ENCODE peak calls at places on chromosome 11, in ten cellular contexts. P, G, O, Q, F, T, X, M, A and J are unnamed samples.

GRCh38 chr11:33402066-33402465 is 144.9 kb downstream of the HIPK3 start:
- DNase-seq in G (no peak), M (no peak), P (no peak), A (no peak), Q (no peak), X (no peak), O (no peak), F (no peak), T (no peak), J (no peak)

GRCh38 chr11:34926831-34927132 is 10.4 kb downstream of the PDHX start:
- DNase-seq in F (no peak), M (no peak), T (no peak), G (no peak), O (no peak), Q (peak), X (no peak), A (no peak), P (peak), J (no peak)

GRCh38 chr11:17607572-17608570 is 60.8 kb downstream of the OTOG start:
- DNase-seq in O (no peak), P (no peak), M (no peak), Q (no peak), X (no peak), T (no peak), G (no peak), A (no peak), F (no peak), J (no peak)

GRCh38 chr11:69394234-69394891 is 87.1 kb upstream of the LINC01488 start:
- DNase-seq in A (no peak), O (no peak), P (no peak), X (no peak), Q (no peak), F (no peak), M (no peak), G (no peak), T (no peak), J (no peak)

GRCh38 chr11:134008593-134008992 is 51.8 kb upstream of the IGSF9B start:
- DNase-seq in G (no peak), T (no peak), F (no peak), M (no peak), Q (no peak), P (no peak), A (no peak), X (no peak), O (peak), J (no peak)

GRCh38 chr11:117185739-117186430 is 7.3 kb downstream of the SIDT2 start:
- DNase-seq in M (no peak), X (no peak), Q (no peak), P (no peak), A (peak), T (peak), G (no peak), O (no peak), F (no peak), J (peak)

GRCh38 chr11:61715877-61716276 is 35.7 kb downstream of the DAGLA start:
- DNase-seq in M (no peak), O (no peak), G (no peak), Q (no peak), A (no peak), F (no peak), T (no peak), P (no peak), X (no peak), J (no peak)

GRCh38 chr11:78791964-78792363 is 217.3 kb upstream of the NARS2 start:
- DNase-seq in P (peak), G (no peak), X (no peak), M (no peak), A (no peak), T (no peak), F (no peak), Q (no peak), O (no peak), J (no peak)

GRCh38 chr11:61675826-61676225 is 4.4 kb upstream of the DAGLA start:
- DNase-seq in T (no peak), M (no peak), F (no peak), A (no peak), O (no peak), P (peak), Q (no peak), X (no peak), G (no peak), J (no peak)

GRCh38 chr11:120774591-120775386 is 249.1 kb upstream of the TBCEL start:
- DNase-seq in M (no peak), X (no peak), O (no peak), Q (no peak), G (no peak), A (no peak), P (no peak), F (no peak), T (no peak), J (no peak)

GRCh38 chr11:46363031-46363407 is 15.8 kb downstream of the DGKZ start:
- DNase-seq in P (peak), F (no peak), A (peak), Q (peak), O (peak), X (no peak), M (no peak), T (peak), G (no peak), J (no peak)

GRCh38 chr11:10540546-10540914 is 457 bp downstream of the RNF141 start:
- DNase-seq in T (peak), A (peak), Q (peak), F (no peak), M (no peak), X (no peak), O (no peak), P (peak), G (no peak), J (peak)

GRCh38 chr11:128891912-128892398 is 799 bp downstream of the KCNJ5 start:
- DNase-seq in F (no peak), O (no peak), P (no peak), T (peak), Q (no peak), G (no peak), M (no peak), A (no peak), X (no peak), J (no peak)

GRCh38 chr11:128116447-128117240 is 470.7 kb downstream of the ETS1 start:
- DNase-seq in X (no peak), A (no peak), Q (no peak), G (peak), F (no peak), P (no peak), T (no peak), M (no peak), O (no peak), J (no peak)

GRCh38 chr11:33324211-33324985 is 67.2 kb downstream of the HIPK3 start:
- DNase-seq in A (no peak), Q (no peak), O (no peak), G (no peak), X (no peak), F (no peak), M (no peak), T (no peak), P (no peak), J (no peak)

GRCh38 chr11:66478823-66479740 is 1.2 kb upstream of the DPP3 start:
- DNase-seq in O (peak), A (peak), Q (peak), P (peak), X (no peak), F (peak), T (peak), M (no peak), G (peak), J (no peak)

GRCh38 chr11:17410606-17411379 is 22.3 kb upstream of the KCNJ11 start:
- DNase-seq in X (no peak), M (no peak), G (no peak), T (peak), Q (no peak), F (no peak), O (no peak), A (no peak), P (no peak), J (no peak)

GRCh38 chr11:64723117-64723906 is at the start of gene NRXN2:
- DNase-seq in M (peak), X (no peak), T (peak), Q (peak), F (peak), O (peak), P (peak), A (peak), G (peak), J (no peak)

GRCh38 chr11:86627776-86628455 is 44.5 kb downstream of the ME3 start:
- DNase-seq in T (no peak), M (no peak), A (no peak), G (no peak), O (no peak), X (no peak), Q (no peak), F (no peak), P (no peak), J (no peak)

GRCh38 chr11:72736452-72737069 is 15.6 kb downstream of the ARAP1 start:
- DNase-seq in P (peak), T (peak), X (no peak), M (no peak), O (no peak), A (no peak), Q (peak), F (peak), G (no peak), J (no peak)

GRCh38 chr11:232783-233565 is 3.2 kb downstream of the SIRT3 start:
- DNase-seq in M (no peak), F (no peak), T (no peak), Q (no peak), P (no peak), O (no peak), G (no peak), A (peak), X (no peak), J (no peak)

GRCh38 chr11:240315-240714 is 3.5 kb downstream of the PSMD13 start:
- DNase-seq in A (no peak), M (no peak), G (no peak), T (no peak), Q (no peak), O (no peak), X (no peak), F (no peak), P (no peak), J (no peak)

GRCh38 chr11:236774-237767 is at the start of gene PSMD13:
- DNase-seq in Q (peak), M (peak), X (peak), G (peak), O (peak), F (peak), T (peak), A (peak), P (peak), J (peak)

GRCh38 chr11:235180-235997 is 753 bp downstream of the SIRT3 start:
- DNase-seq in O (no peak), X (no peak), Q (peak), F (peak), G (no peak), P (peak), A (peak), T (no peak), M (no peak), J (no peak)

GRCh38 chr11:235998-236773 is at the start of gene SIRT3:
- DNase-seq in P (peak), F (peak), G (peak), Q (peak), A (peak), M (peak), O (peak), T (peak), X (peak), J (peak)
- TF ChIP-seq CTCF in P (peak), F (no peak), G (no peak), Q (no peak), A (peak), M (peak), O (no peak), T (peak), X (no peak), J (no peak)

GRCh38 chr11:3052109-3052479 is 5.1 kb downstream of the CARS1 start:
- DNase-seq in P (no peak), X (no peak), F (peak), G (no peak), M (no peak), Q (no peak), A (no peak), O (no peak), T (no peak), J (no peak)

GRCh38 chr11:3052567-3052966 is 4.7 kb downstream of the CARS1 start:
- DNase-seq in X (no peak), O (no peak), T (no peak), G (no peak), F (no peak), M (no peak), A (no peak), Q (no peak), P (no peak), J (no peak)

GRCh38 chr11:3049430-3050243 is 7.6 kb downstream of the CARS1 start:
- DNase-seq in A (peak), P (peak), O (peak), G (no peak), T (peak), F (peak), Q (peak), M (peak), X (peak), J (peak)

GRCh38 chr11:3050386-3051325 is 6.6 kb downstream of the CARS1 start:
- DNase-seq in P (no peak), T (no peak), A (no peak), X (no peak), M (no peak), G (no peak), O (no peak), F (no peak), Q (no peak), J (no peak)

DNA sequence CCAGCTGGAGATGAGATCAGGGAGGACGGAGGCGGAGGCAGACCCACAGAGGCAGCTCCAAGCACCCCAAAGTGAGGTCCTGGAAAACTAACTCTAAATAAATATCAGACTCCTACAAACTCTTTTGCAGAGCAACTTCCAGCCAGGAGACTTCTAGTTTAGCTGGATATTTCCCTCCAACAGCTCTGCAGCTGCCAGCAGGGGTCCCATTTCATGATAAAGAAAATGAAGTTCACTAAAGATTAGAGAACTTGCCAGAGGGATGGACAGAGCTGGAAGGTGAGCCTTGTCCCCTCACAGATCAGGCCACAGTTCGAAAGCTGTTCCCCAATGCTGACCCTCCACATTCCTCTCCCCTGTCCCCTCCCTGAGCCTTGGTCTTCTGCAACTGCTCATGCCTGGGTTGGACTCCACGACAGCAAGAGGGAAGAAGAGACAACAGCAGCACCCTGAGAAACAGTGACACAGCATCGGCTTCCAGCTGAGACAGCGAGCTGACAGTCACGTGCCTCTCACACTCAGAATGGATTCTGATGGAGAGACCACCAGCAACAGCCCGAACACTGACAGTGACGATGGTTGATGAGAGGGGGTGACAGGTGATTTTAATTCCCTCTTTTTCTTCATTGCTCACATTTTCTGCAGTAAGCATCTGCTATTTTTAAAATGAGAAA is 5.7 kb downstream of the CARS1 start:
- DNase-seq in A (no peak), P (no peak), X (no peak), Q (no peak), O (no peak), G (no peak), F (no peak), T (no peak), M (no peak), J (no peak)
- TF ChIP-seq CTCF in A (no peak), P (peak), X (no peak), Q (no peak), O (no peak), G (no peak), F (peak), T (no peak), M (peak), J (no peak)

DNA sequence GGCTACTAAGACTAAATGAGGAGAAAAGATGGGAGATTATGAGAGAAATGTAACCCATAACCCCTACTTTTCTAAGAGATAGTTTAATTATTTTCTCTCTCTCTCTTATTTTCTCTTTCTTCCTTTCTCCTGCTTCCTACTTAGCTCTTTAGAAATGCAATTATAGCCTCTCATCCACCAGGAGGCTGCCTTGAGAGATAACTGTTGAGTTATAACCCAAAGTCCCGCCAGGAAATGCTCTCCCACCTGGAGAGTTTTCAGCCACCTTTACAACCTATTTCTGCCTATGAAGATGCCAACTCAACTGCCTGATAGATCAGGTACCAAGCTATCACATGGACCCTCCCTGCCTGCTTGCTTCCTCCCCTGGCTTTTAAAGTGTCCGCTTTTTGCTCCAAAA is 34.0 kb upstream of the TMEM123 start:
- DNase-seq in O (no peak), M (no peak), F (no peak), P (no peak), X (no peak), G (no peak), A (no peak), T (no peak), Q (no peak), J (no peak)
- TF ChIP-seq CTCF in O (no peak), M (no peak), F (no peak), P (no peak), X (no peak), G (no peak), A (no peak), T (no peak), Q (no peak), J (no peak)

DNA sequence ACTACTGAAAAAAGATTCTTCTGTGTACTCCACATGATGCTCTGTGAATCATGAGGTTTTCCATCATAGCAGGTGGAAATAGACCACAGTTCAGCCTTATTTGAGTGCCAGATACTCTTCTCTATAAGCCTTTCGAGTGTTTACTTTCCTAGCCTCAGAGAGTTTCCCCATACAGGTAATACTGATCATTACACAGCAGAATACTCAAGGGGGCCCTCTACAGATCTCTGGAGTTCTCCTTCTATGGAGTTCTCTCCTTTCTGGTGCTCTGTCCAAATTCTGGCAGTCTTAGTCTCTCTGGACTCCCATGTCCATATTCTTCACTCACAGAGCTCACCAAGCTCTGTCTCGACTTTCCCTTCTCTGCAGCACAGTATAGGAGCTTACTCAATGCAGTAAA is 175.7 kb upstream of the CARD18 start:
- DNase-seq in F (no peak), P (no peak), O (no peak), A (no peak), G (no peak), Q (no peak), T (no peak), X (no peak), M (no peak), J (no peak)
- TF ChIP-seq CTCF in F (no peak), P (no peak), O (no peak), A (no peak), G (no peak), Q (no peak), T (no peak), X (no peak), M (no peak), J (no peak)

GRCh38 chr11:58940028-58940427 is 740 bp downstream of the GLYATL1 start:
- DNase-seq in G (no peak), Q (no peak), A (no peak), O (no peak), X (no peak), T (no peak), P (no peak), F (no peak), M (no peak), J (no peak)
- TF ChIP-seq CTCF in G (no peak), Q (no peak), A (no peak), O (no peak), X (no peak), T (no peak), P (no peak), F (no peak), M (no peak), J (no peak)

DNA sequence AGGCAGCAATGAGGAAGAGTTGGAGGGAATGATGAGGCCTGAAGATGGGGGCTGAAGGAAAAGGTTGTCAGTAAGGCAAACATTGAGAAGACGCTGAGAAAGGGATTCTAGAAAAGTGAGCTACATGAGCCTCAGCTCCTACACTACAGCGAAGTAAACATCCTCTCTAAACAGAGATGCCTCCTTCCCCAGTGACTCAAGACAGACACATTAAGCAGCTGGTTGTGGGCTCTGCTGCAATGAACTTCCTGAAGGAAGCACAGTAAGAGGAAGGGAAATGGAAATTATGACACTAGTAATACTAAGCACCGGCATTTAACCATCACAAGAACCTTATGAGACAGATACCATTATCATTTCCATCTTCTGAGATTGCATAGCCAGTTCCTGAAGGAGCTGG is 190.5 kb downstream of the C11orf87 start:
- DNase-seq in Q (no peak), G (no peak), P (no peak), T (no peak), M (no peak), O (no peak), F (no peak), A (no peak), X (no peak), J (no peak)
- TF ChIP-seq CTCF in Q (no peak), G (no peak), P (no peak), T (no peak), M (no peak), O (no peak), F (no peak), A (no peak), X (no peak), J (no peak)

GRCh38 chr11:42571486-42572230 is 740.1 kb upstream of the API5 start:
- DNase-seq in G (no peak), F (no peak), A (no peak), O (no peak), Q (no peak), T (no peak), X (no peak), P (no peak), M (no peak), J (no peak)

GRCh38 chr11:42572231-42572610 is 739.6 kb upstream of the API5 start:
- DNase-seq in O (no peak), T (no peak), A (no peak), P (no peak), F (no peak), X (no peak), M (no peak), Q (no peak), G (no peak), J (no peak)

GRCh38 chr11:42576318-42576717 is 735.5 kb upstream of the API5 start:
- DNase-seq in Q (no peak), F (no peak), O (no peak), M (no peak), X (no peak), T (no peak), P (no peak), G (no peak), A (no peak), J (no peak)
- TF ChIP-seq CTCF in Q (no peak), F (no peak), O (no peak), M (no peak), X (no peak), T (no peak), P (no peak), G (no peak), A (no peak), J (no peak)

GRCh38 chr11:131906963-131907362 is 536.5 kb downstream of the NTM start:
- DNase-seq in G (no peak), O (no peak), M (no peak), Q (no peak), P (no peak), A (no peak), X (no peak), T (no peak), F (no peak), J (no peak)
- TF ChIP-seq CTCF in G (no peak), O (no peak), M (no peak), Q (peak), P (no peak), A (no peak), X (no peak), T (no peak), F (no peak), J (no peak)

GRCh38 chr11:118659314-118659939 is 20.0 kb downstream of the TREH start:
- DNase-seq in X (no peak), F (peak), A (peak), P (peak), Q (peak), T (peak), O (peak), M (peak), G (peak), J (peak)

GRCh38 chr11:118659956-118660645 is 19.3 kb downstream of the TREH start:
- DNase-seq in T (no peak), G (no peak), P (no peak), X (no peak), A (no peak), Q (no peak), M (no peak), F (no peak), O (no peak), J (no peak)

GRCh38 chr11:118657709-118658108 is 21.7 kb downstream of the TREH start:
- DNase-seq in G (no peak), M (no peak), Q (no peak), P (no peak), A (no peak), F (no peak), O (no peak), X (no peak), T (no peak), J (no peak)

GRCh38 chr11:118657238-118657637 is 22.2 kb downstream of the TREH start:
- DNase-seq in P (no peak), T (no peak), F (no peak), M (no peak), Q (no peak), G (no peak), A (no peak), X (no peak), O (no peak), J (no peak)

GRCh38 chr11:118658372-118659313 is 20.8 kb downstream of the TREH start:
- DNase-seq in A (no peak), X (no peak), P (no peak), Q (peak), G (no peak), O (peak), T (no peak), F (no peak), M (no peak), J (no peak)
- TF ChIP-seq CTCF in A (no peak), X (no peak), P (peak), Q (no peak), G (no peak), O (no peak), T (peak), F (no peak), M (peak), J (no peak)

GRCh38 chr11:93089474-93090102 is 108.2 kb downstream of the SLC36A4 start:
- DNase-seq in M (no peak), A (no peak), G (no peak), Q (peak), P (peak), T (peak), F (no peak), O (peak), X (no peak), J (no peak)
- TF ChIP-seq CTCF in M (peak), A (no peak), G (peak), Q (peak), P (peak), T (peak), F (peak), O (no peak), X (no peak), J (no peak)